ENCODE peak calls at places on chromosomes 4 and X, in five cellular contexts. O is CD4-positive, alpha-beta T cell; P is epithelial cell of esophagus; E is IMR-90; L is omental fat pad. F is an unnamed sample.

GRCh38 chr4:7251321-7251720 is 59.0 kb downstream of the SORCS2 start:
- DNase-seq in O (no peak), P (no peak), E (no peak), L (no peak), F (no peak)

GRCh38 chrX:129842510-129843208 is 1.0 kb downstream of the ZDHHC9 start:
- DNase-seq in O (no peak), P (peak; percentile 22), E (peak; percentile 49), L (no peak), F (peak; percentile 23)

GRCh38 chr4:83552924-83553323 is 17.0 kb downstream of the GPAT3 start:
- DNase-seq in O (no peak), P (peak; percentile 40), E (peak; percentile 67), L (no peak), F (no peak)

GRCh38 chrX:87006561-87006960 is 511.0 kb upstream of the KLHL4 start:
- DNase-seq in O (no peak), P (no peak), E (no peak), L (no peak), F (no peak)

GRCh38 chr4:141416677-141417363 is 196.1 kb downstream of the ZNF330 start:
- DNase-seq in O (no peak), P (no peak), E (peak; percentile 33), L (no peak), F (no peak)

GRCh38 chr4:2260336-2261109 is 1.4 kb downstream of the MXD4 start:
- DNase-seq in O (no peak), P (no peak), E (no peak), L (peak; percentile 21), F (peak; percentile 35)

GRCh38 chr4:118968006-118968405 is 79.4 kb downstream of the SYNPO2 start:
- DNase-seq in O (no peak), P (no peak), E (peak; percentile 87), L (no peak), F (no peak)

GRCh38 chr4:6465985-6466384 is 6.4 kb downstream of the PPP2R2C start:
- DNase-seq in O (no peak), P (no peak), E (no peak), L (peak; percentile 9), F (no peak)

GRCh38 chr4:134027931-134028330 is 173.7 kb downstream of the PABPC4L start:
- DNase-seq in O (no peak), P (peak; percentile 97), E (peak; percentile 69), L (no peak), F (no peak)

GRCh38 chr4:172996571-172997216 is 171.9 kb upstream of the GALNT7 start:
- DNase-seq in O (no peak), P (peak; percentile 95), E (peak; percentile 91), L (no peak), F (no peak)

GRCh38 chr4:119038465-119038864 is 97.2 kb upstream of the MYOZ2 start:
- DNase-seq in O (no peak), P (peak; percentile 51), E (peak; percentile 40), L (no peak), F (no peak)

GRCh38 chr4:61556277-61556676 is 356.2 kb downstream of the ADGRL3 start:
- DNase-seq in O (no peak), P (no peak), E (no peak), L (no peak), F (peak; percentile 80)

GRCh38 chr4:183588169-183588675 is 70.8 kb downstream of the RWDD4 start:
- DNase-seq in O (no peak), P (peak; percentile 3), E (peak; percentile 51), L (no peak), F (no peak)

GRCh38 chrX:103573205-103573604 is 12.1 kb upstream of the TCEAL4 start:
- DNase-seq in O (no peak), P (no peak), E (no peak), L (no peak), F (no peak)

GRCh38 chr4:1653776-1654175 is 30.3 kb downstream of the FAM53A start:
- DNase-seq in O (no peak), P (no peak), E (no peak), L (no peak), F (no peak)

GRCh38 chr4:13922459-13922858 is 294.9 kb upstream of the BOD1L1 start:
- DNase-seq in O (no peak), P (no peak), E (no peak), L (no peak), F (no peak)

GRCh38 chr4:75254745-75255144 is 259.5 kb downstream of the RCHY1 start:
- DNase-seq in O (no peak), P (no peak), E (no peak), L (no peak), F (no peak)

GRCh38 chrX:2701600-2701999 is 10.5 kb downstream of the CD99 start:
- DNase-seq in O (no peak), P (no peak), E (no peak), L (no peak), F (no peak)

GRCh38 chr4:153038493-153039311 is 102.6 kb downstream of the FHDC1 start:
- DNase-seq in O (no peak), P (no peak), E (no peak), L (no peak), F (peak; percentile 35)

GRCh38 chr4:88528861-88529260 is 5.3 kb upstream of the PYURF start:
- DNase-seq in O (no peak), P (no peak), E (no peak), L (no peak), F (no peak)

GRCh38 chrX:118975831-118976598 is 1.6 kb downstream of the LONRF3 start:
- DNase-seq in O (peak; percentile 53), P (no peak), E (peak; percentile 3), L (peak; percentile 58), F (peak; percentile 42)

GRCh38 chrX:15674514-15674898 is 9.9 kb upstream of the CLTRN start:
- DNase-seq in O (peak; percentile 61), P (peak; percentile 90), E (peak; percentile 96), L (peak; percentile 97), F (peak; percentile 87)

GRCh38 chrX:17544831-17545230 is 169.8 kb downstream of the NHS start:
- DNase-seq in O (no peak), P (no peak), E (no peak), L (no peak), F (no peak)

GRCh38 chr4:153401501-153401900 is 57.0 kb downstream of the MND1 start:
- DNase-seq in O (no peak), P (no peak), E (no peak), L (no peak), F (no peak)

GRCh38 chrX:7205037-7205577 is 57.2 kb upstream of the PUDP start:
- DNase-seq in O (no peak), P (no peak), E (no peak), L (no peak), F (no peak)
- TF ChIP-seq CTCF in O (no peak), P (no peak), E (no peak), L (no peak), F (no peak)

GRCh38 chrX:23559975-23560374 is 107.3 kb upstream of the PRDX4 start:
- DNase-seq in O (no peak), P (no peak), E (no peak), L (no peak), F (no peak)

GRCh38 chrX:23552289-23552688 is 115.0 kb upstream of the PRDX4 start:
- DNase-seq in O (no peak), P (no peak), E (no peak), L (no peak), F (no peak)

GRCh38 chrX:23557070-23557469 is 110.2 kb upstream of the PRDX4 start:
- DNase-seq in O (no peak), P (no peak), E (peak; percentile 11), L (no peak), F (no peak)

GRCh38 chrX:23554304-23554703 is 113.0 kb upstream of the PRDX4 start:
- DNase-seq in O (no peak), P (peak; percentile 52), E (peak; percentile 50), L (no peak), F (peak; percentile 4)
- TF ChIP-seq CTCF in O (no peak), P (peak; percentile 52), E (peak; percentile 57), L (no peak), F (peak; percentile 13)

GRCh38 chr4:180999217-180999616 is 1244.0 kb upstream of the TENM3 start:
- DNase-seq in O (no peak), P (no peak), E (no peak), L (no peak), F (no peak)
- TF ChIP-seq CTCF in O (no peak), P (no peak), E (no peak), L (no peak), F (no peak)

GRCh38 chrX:134026732-134027311 is 41.4 kb upstream of the GPC3 start:
- DNase-seq in O (no peak), P (peak; percentile 66), E (peak; percentile 5), L (no peak), F (peak; percentile 78)
- TF ChIP-seq CTCF in O (peak; percentile 11), P (peak; percentile 69), E (peak; percentile 27), L (no peak), F (no peak)

DNA sequence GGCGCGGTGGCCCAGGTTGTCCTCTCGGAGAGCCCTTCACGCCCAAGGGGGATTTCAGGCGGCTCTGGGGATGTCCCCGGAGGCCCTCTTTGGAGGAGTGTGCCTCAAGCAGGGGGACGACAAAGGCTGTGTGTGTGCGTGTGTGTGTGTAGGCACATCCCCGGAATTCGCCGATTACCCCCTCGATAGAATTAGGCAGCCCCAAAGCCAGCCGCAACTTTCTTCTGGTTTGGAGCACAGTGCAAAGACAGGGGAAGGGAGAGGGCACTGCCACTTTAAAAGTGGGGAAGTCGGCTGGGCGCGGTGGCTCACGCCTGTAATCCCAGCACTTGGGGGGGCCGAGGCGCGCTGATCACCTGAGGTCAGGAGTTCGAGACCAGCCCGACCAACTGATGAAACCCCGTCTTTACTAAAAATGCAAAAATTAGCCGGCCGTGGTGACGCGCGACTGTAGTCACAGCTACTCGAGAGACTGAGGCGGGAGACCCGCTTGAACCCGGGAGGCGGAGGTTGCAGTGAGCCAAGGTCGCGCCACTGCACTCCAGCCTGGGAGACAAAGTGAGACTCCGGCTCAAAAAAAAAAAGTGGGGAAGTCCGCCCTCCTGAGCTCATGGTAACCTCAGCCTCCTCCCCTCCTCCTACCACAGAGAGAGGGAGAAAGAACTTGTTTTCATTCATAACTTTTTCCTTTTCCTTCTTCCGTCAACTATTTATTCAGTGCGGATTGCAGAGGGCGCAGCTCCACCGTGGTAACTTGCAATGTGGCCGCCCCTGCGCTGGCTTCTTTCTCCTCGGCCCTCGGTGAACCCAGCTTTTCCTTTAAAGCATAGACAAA is 2.4 kb downstream of the SPRY1 start:
- DNase-seq in O (peak; percentile 1), P (peak; percentile 68), E (peak; percentile 73), L (no peak), F (peak; percentile 64)
- TF ChIP-seq CTCF in O (no peak), P (peak; percentile 1), E (peak; percentile 31), L (no peak), F (no peak)

GRCh38 chr4:138053601-138054322 is 188.4 kb downstream of the SLC7A11 start:
- DNase-seq in O (no peak), P (peak; percentile 95), E (peak; percentile 94), L (no peak), F (peak; percentile 11)

GRCh38 chr4:138047290-138047689 is 194.9 kb downstream of the SLC7A11 start:
- DNase-seq in O (no peak), P (no peak), E (no peak), L (no peak), F (no peak)

GRCh38 chr4:138050601-138051000 is 191.5 kb downstream of the SLC7A11 start:
- DNase-seq in O (no peak), P (no peak), E (no peak), L (no peak), F (no peak)

GRCh38 chr4:138049350-138049749 is 192.8 kb downstream of the SLC7A11 start:
- DNase-seq in O (no peak), P (peak; percentile 30), E (no peak), L (no peak), F (no peak)

GRCh38 chr4:138051157-138051556 is 191.0 kb downstream of the SLC7A11 start:
- DNase-seq in O (no peak), P (peak; percentile 18), E (peak; percentile 79), L (no peak), F (no peak)
- TF ChIP-seq CTCF in O (no peak), P (no peak), E (no peak), L (no peak), F (no peak)